ENCODE peak calls at places on chromosomes 1 and 21, in six cellular contexts. K is Calu3, T is A673, C is GM10248, S is AG09319, F is stomach. J is an unnamed sample.

GRCh38 chr1:223833948-223834347 is 11.8 kb downstream of the TP53BP2 start:
- DNase-seq in C (no peak), S (no peak), F (no peak), K (no peak), T (no peak), J (no peak)

GRCh38 chr1:216330262-216330661 is 93.0 kb downstream of the USH2A start:
- DNase-seq in C (no peak), K (no peak), T (no peak), F (no peak), S (no peak), J (no peak)

GRCh38 chr1:221576268-221576667 is 165.6 kb downstream of the DUSP10 start:
- DNase-seq in F (no peak), C (no peak), K (no peak), T (no peak), S (no peak), J (no peak)

GRCh38 chr1:178530037-178530402 is 17.1 kb downstream of the TEX35 start:
- DNase-seq in S (no peak), T (no peak), F (no peak), K (peak), C (no peak), J (no peak)

GRCh38 chr1:178345821-178346220 is 150.9 kb downstream of the CLEC20A start:
- DNase-seq in C (no peak), K (no peak), T (no peak), F (no peak), S (peak), J (no peak)

GRCh38 chr1:220879090-220879508 is at the start of gene HLX:
- DNase-seq in K (peak), T (peak), F (peak), S (peak), C (peak), J (no peak)

GRCh38 chr1:220751130-220751529 is 3.0 kb downstream of the MTARC2 start:
- DNase-seq in C (no peak), K (no peak), S (no peak), F (peak), T (no peak), J (no peak)

GRCh38 chr1:205170532-205171269 is 40.8 kb downstream of the DSTYK start:
- DNase-seq in C (no peak), T (no peak), F (no peak), K (no peak), S (no peak), J (no peak)

GRCh38 chr1:55478742-55479141 is 263.6 kb upstream of the USP24 start:
- DNase-seq in K (no peak), F (no peak), S (no peak), C (no peak), T (peak), J (peak)

GRCh38 chr1:169528214-169529067 is 42.7 kb upstream of the SLC19A2 start:
- DNase-seq in F (no peak), T (no peak), K (no peak), C (no peak), S (no peak), J (no peak)

GRCh38 chr1:183806650-183807049 is 1.7 kb downstream of the RGL1 start:
- DNase-seq in C (no peak), T (no peak), F (no peak), K (no peak), S (no peak), J (no peak)

GRCh38 chr1:84842748-84843231 is 50.2 kb downstream of the LPAR3 start:
- DNase-seq in T (peak), C (no peak), K (no peak), F (no peak), S (no peak), J (no peak)

GRCh38 chr1:226921504-226921903 is 18.6 kb upstream of the COQ8A start:
- DNase-seq in S (no peak), T (no peak), C (no peak), K (no peak), F (no peak), J (no peak)

GRCh38 chr1:153081736-153082135 is 10.3 kb upstream of the SPRR2B start:
- DNase-seq in S (no peak), T (no peak), K (no peak), C (no peak), F (no peak), J (no peak)

GRCh38 chr1:154698320-154699096 is 90.5 kb upstream of the ADAR start:
- DNase-seq in F (no peak), K (no peak), S (no peak), T (no peak), C (no peak), J (no peak)

GRCh38 chr21:41398251-41398650 is 27.8 kb upstream of the MX1 start:
- DNase-seq in F (no peak), C (no peak), S (no peak), T (no peak), K (no peak), J (no peak)

GRCh38 chr1:243549108-243549507 is 293.3 kb downstream of the SDCCAG8 start:
- DNase-seq in T (no peak), S (no peak), C (no peak), F (no peak), K (peak), J (no peak)

GRCh38 chr21:23951251-23951650 is 1656.0 kb downstream of the MRPL39 start:
- DNase-seq in S (no peak), K (no peak), C (no peak), F (no peak), T (no peak), J (no peak)

GRCh38 chr1:192795913-192796312 is 12.9 kb upstream of the RGS2 start:
- DNase-seq in S (no peak), T (no peak), F (no peak), C (no peak), K (no peak), J (no peak)

GRCh38 chr1:226980565-226981385 is 40.7 kb downstream of the COQ8A start:
- DNase-seq in T (no peak), S (no peak), K (no peak), C (no peak), F (peak), J (no peak)

GRCh38 chr1:243312962-243313634 is 57.3 kb downstream of the SDCCAG8 start:
- DNase-seq in K (no peak), F (no peak), T (no peak), C (peak), S (no peak), J (no peak)

GRCh38 chr21:20016431-20017005 is 981.7 kb upstream of the NCAM2 start:
- DNase-seq in K (no peak), F (no peak), S (no peak), C (no peak), T (no peak), J (no peak)

GRCh38 chr1:55702064-55702463 is 486.9 kb upstream of the USP24 start:
- DNase-seq in S (no peak), T (peak), F (no peak), K (peak), C (peak), J (peak)

GRCh38 chr1:223873044-223873443 is 27.3 kb upstream of the TP53BP2 start:
- DNase-seq in K (no peak), S (no peak), C (no peak), F (no peak), T (no peak), J (no peak)

GRCh38 chr1:204443260-204443619 is 31.6 kb upstream of the PPP1R15B start:
- DNase-seq in T (no peak), F (peak), S (no peak), C (no peak), K (peak), J (peak)

GRCh38 chr1:173862769-173863223 is 5.0 kb downstream of the GAS5 start:
- DNase-seq in S (no peak), F (no peak), C (no peak), K (no peak), T (no peak), J (no peak)

GRCh38 chr21:45102391-45102932 is 28.1 kb downstream of the ADARB1 start:
- DNase-seq in C (no peak), F (peak), T (peak), K (peak), S (peak), J (peak)

GRCh38 chr1:7334475-7335035 is 436.5 kb upstream of the VAMP3 start:
- DNase-seq in K (no peak), C (no peak), F (no peak), T (peak), S (peak), J (no peak)

GRCh38 chr1:171716620-171717019 is 25.2 kb downstream of the VAMP4 start:
- DNase-seq in S (no peak), C (no peak), T (peak), K (peak), F (no peak), J (no peak)

DNA sequence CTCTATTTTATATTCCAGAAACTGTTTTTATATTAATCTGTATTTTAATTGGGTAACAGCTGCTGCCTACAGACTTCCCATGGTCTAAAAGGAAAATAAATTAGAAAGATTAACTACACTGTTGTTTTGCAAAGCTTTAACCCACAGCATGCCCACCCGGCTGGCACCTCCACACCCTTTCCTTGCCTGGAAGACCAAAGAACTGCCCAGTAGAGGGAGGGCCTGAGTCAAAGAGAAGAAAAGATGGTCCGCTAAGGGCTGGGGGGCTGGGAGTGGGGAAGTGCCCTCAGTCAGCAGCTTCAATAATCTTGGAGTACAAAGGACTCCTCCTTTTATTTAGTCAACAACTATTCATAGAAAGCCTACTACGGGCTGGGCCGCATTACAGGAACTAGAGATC is 40.7 kb downstream of the ERI3 start:
- DNase-seq in S (no peak), T (no peak), C (no peak), F (no peak), K (no peak), J (no peak)
- TF ChIP-seq CTCF in S (peak), T (peak), C (no peak), F (no peak), K (no peak), J (peak)

DNA sequence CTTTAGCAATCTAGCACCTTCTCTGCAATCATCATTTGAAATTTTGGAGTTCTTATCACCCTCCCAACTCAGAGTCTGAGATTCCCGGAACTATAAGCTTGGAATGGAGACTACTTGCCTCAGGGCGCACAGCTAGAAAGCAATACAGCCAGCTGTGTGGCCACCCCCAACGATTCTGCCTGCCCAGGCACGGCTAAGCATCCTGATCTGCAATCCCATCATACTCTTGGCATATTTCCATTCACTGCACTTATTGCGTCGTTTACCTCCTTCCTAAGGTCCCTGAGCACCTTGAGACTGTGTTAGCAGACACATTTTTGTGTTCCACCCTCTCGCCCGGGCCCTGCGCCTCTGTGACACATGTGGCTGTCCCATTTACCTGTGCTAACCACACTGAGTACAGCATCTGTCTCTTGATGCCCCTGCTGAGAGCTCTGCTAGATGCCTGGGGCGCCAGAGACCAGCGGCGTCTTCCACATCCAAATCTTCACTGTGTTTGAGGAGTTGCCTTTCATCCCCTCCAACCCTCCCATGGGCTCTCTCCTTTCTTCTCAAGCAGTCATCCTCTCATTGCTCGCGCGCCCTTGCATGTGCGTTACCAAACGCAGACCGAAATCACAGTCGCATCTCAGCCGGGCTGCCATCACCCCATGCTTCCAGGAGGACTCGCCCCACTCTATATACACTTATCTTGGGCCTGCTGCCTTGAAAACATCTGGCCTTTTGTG is 3.4 kb upstream of the CLDN19 start:
- DNase-seq in C (no peak), F (no peak), T (no peak), K (no peak), S (no peak), J (no peak)
- TF ChIP-seq CTCF in C (no peak), F (no peak), T (no peak), K (no peak), S (no peak), J (no peak)

GRCh38 chr1:52305417-52306226 is 60.4 kb downstream of the CC2D1B start:
- DNase-seq in T (no peak), K (no peak), C (no peak), F (no peak), S (no peak), J (no peak)
- TF ChIP-seq CTCF in T (no peak), K (no peak), C (no peak), F (no peak), S (no peak), J (no peak)

DNA sequence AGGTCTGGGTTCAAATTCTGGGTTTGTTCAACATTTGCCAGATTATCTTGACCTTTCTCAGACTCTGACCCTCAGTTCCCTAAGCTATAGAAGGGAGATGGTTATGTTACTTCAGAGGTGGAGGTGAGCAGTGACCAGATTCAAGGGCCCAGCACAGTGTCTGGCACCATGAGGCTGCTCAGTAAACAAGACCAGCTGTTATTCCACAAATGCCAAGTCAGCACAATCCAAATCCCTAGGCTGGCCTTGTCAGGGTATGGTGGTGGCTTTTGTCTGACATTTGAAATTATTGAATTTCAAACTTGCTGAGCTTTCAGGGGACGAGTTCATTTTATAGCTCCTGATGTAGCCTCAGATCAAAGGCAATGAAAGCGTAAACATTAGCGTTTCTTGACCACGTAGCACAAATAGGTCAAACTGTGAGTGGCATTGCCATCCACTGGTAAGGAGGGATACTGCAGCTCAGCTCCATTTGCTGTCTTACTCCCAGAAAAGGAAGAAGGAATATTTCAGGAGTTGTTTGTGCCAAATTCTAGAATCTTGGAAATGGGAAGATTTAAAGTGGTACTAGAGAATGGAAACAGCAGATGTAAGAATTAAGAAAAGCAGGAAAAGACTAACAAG is 94.3 kb upstream of the EDN2 start:
- DNase-seq in T (peak), K (peak), C (no peak), F (no peak), S (no peak), J (peak)
- TF ChIP-seq CTCF in T (peak), K (peak), C (peak), F (peak), S (peak), J (peak)

GRCh38 chr21:43317254-43317748 is 109.6 kb downstream of the SIK1 start:
- DNase-seq in K (no peak), S (no peak), F (no peak), C (no peak), T (no peak), J (no peak)

GRCh38 chr21:43313221-43313938 is 113.6 kb downstream of the SIK1 start:
- DNase-seq in F (no peak), C (no peak), S (no peak), K (no peak), T (no peak), J (no peak)

GRCh38 chr21:43316156-43316845 is 110.6 kb downstream of the SIK1 start:
- DNase-seq in S (no peak), K (no peak), C (no peak), T (no peak), F (no peak), J (no peak)

GRCh38 chr21:43313939-43314405 is 113.0 kb downstream of the SIK1 start:
- DNase-seq in C (no peak), T (no peak), F (no peak), K (no peak), S (no peak), J (no peak)

GRCh38 chr21:43315244-43316137 is 111.4 kb downstream of the SIK1 start:
- DNase-seq in C (no peak), K (no peak), F (no peak), S (no peak), T (no peak), J (no peak)
- TF ChIP-seq CTCF in C (peak), K (no peak), F (no peak), S (no peak), T (peak), J (no peak)